ENCODE peak calls at places on chromosome 16, in four cellular contexts. E, U, D and R are unnamed samples.

GRCh38 chr16:54197758-54198157 is 88.8 kb downstream of the IRX3 start:
- DNase-seq in E (no peak), U (no peak), D (no peak), R (no peak)

GRCh38 chr16:66605177-66605999 is 884 bp downstream of the CMTM3 start:
- DNase-seq in E (peak; percentile 82), U (no peak), D (peak; percentile 34), R (no peak)

GRCh38 chr16:66387817-66388332 is 21.4 kb downstream of the CDH5 start:
- DNase-seq in E (no peak), U (no peak), D (no peak), R (no peak)

GRCh38 chr16:88295526-88296436 is 87.0 kb upstream of the ZNF469 start:
- DNase-seq in E (no peak), U (no peak), D (no peak), R (no peak)

GRCh38 chr16:76653390-76654026 is 376.3 kb downstream of the CNTNAP4 start:
- DNase-seq in E (peak; percentile 81), U (no peak), D (peak; percentile 2), R (peak; percentile 38)

GRCh38 chr16:89848974-89849373 is 20.7 kb downstream of the SPIRE2 start:
- DNase-seq in E (no peak), U (no peak), D (no peak), R (no peak)

GRCh38 chr16:47129755-47130435 is 13.8 kb downstream of the NETO2 start:
- DNase-seq in E (peak; percentile 47), U (no peak), D (no peak), R (no peak)

GRCh38 chr16:88936008-88936912 is 40.7 kb downstream of the CBFA2T3 start:
- DNase-seq in E (no peak), U (no peak), D (no peak), R (peak; percentile 56)

GRCh38 chr16:4510747-4511426 is 27.7 kb downstream of the CDIP1 start:
- DNase-seq in E (no peak), U (no peak), D (no peak), R (no peak)

GRCh38 chr16:86882586-86883280 is 304.4 kb downstream of the FOXL1 start:
- DNase-seq in E (no peak), U (no peak), D (peak; percentile 80), R (no peak)

DNA sequence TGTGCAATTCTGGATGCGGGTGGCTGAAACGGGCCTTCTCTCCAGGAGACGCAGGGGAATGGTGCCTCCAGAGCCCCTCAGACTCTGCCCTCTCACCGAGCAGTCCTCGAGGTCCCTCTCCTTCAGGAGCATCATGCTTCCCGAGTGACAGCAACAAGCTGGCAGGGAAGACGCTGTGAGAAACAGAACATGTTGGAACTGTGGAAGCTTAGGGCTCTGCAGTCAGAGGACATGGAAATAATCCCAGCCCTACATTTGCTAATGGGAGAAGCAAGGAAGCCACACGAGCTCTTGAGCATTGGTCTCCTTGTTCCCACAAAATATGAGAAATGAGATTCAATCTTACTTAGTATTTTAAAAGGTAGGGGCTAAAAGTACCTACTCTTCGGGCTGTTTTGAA is 115.0 kb downstream of the DYNLRB2 start:
- DNase-seq in E (no peak), U (no peak), D (no peak), R (no peak)
- H3K27ac ChIP-seq in E (no peak overlapping the region), U (no peak overlapping the region), D (no peak overlapping the region), R (no peak overlapping the region)

GRCh38 chr16:83813818-83814653 is 6.3 kb downstream of the HSBP1 start:
- DNase-seq in E (peak; percentile 73), U (no peak), D (peak; percentile 73), R (no peak)
- H3K4me3 ChIP-seq in E (peak overlapping the region; percentile 9), U (no peak overlapping the region), D (no peak overlapping the region), R (no peak overlapping the region)

DNA sequence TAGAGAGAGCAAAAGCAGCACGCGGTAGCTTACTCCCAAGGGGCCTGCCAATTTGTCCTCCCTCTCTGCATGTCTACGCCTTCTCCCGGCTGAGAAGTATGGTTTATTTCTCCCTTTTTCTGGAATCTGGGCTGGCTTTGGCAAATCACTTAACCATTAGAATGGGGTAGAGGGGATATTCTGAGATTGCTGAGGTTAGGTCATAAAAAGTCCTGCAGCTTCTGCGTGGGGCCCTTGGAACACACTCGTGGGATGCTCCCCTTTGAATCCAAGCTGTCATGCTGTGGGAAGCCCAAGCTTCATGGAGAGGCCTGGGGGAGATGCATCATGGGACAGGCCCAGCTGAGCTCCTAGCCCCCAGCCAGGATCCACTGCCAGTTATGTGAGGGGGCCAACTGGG is 403.6 kb upstream of the MAF start:
- DNase-seq in E (no peak), U (no peak), D (no peak), R (no peak)
- H3K27ac ChIP-seq in E (no peak overlapping the region), U (no peak overlapping the region), D (no peak overlapping the region), R (no peak overlapping the region)

DNA sequence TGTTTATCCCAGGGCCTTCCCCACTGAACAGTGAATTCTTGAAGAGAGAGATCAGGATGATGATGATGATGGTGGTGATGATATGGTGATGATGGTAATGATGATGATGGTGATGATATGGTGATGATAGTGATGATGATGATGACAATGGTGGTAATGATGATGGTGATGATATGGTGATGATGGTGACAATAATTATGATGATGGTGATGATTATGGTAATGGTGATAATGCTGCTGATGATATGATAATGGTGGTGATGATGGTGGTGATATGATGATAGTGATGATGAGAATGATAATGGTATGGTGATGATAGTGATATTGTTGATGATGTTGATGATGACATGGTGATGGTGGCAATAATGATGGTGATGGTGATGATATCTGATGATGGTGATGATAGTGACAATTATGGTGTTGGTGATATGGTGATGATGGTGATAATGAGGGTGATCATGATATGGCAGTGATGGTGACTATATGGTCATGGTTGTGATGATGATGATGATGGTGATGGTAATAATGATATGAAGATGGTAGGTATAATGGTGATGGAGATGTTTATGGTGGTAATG is 99.9 kb downstream of the HAPSTR1 start:
- DNase-seq in E (no peak), U (no peak), D (no peak), R (no peak)
- H3K4me3 ChIP-seq in E (no peak overlapping the region), U (no peak overlapping the region), D (no peak overlapping the region), R (no peak overlapping the region)

GRCh38 chr16:56482667-56483236 is 31.4 kb downstream of the OGFOD1 start:
- DNase-seq in E (no peak), U (no peak), D (no peak), R (no peak)
- H3K27ac ChIP-seq in E (no peak overlapping the region), U (no peak overlapping the region), D (no peak overlapping the region), R (no peak overlapping the region)

DNA sequence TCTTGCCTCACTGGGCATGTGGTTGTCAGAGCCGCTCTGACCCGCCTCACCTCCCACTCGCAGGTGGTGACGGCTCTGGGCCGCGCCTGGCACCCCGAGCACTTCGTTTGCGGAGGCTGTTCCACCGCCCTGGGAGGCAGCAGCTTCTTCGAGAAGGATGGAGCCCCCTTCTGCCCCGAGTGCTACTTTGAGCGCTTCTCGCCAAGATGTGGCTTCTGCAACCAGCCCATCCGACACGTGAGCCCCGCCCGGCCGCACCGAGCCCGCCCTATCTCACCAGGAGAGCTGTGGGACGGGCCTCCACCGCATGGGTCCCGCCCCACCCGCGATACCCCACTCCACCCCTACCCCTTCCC is 4.0 kb downstream of the TGFB1I1 start:
- DNase-seq in E (no peak), U (no peak), D (no peak), R (no peak)
- H3K4me3 ChIP-seq in E (no peak overlapping the region), U (peak overlapping the region; percentile 59), D (no peak overlapping the region), R (peak overlapping the region; percentile 51)